ENCODE peak calls at places on chromosomes 2 and 18, in five cellular contexts. One of them, this sample, is unnamed.

GRCh38 chr2:10987861-10988260 is 76.1 kb downstream of the KCNF1 start:
- DNase-seq in suprapubic skin: peak; percentile 45
- DNase-seq in ovary: no peak
- DNase-seq in upper lobe of right lung: no peak
- DNase-seq in mammary epithelial cell: peak; percentile 21
- DNase-seq in this sample: no peak

GRCh38 chr18:50614838-50615237 is 55.0 kb downstream of the MAPK4 start:
- DNase-seq in suprapubic skin: no peak
- DNase-seq in ovary: no peak
- DNase-seq in upper lobe of right lung: peak; percentile 70
- DNase-seq in mammary epithelial cell: peak; percentile 99
- DNase-seq in this sample: no peak

GRCh38 chr18:50240083-50240563 is 26.2 kb downstream of the CFAP53 start:
- DNase-seq in suprapubic skin: no peak
- DNase-seq in ovary: no peak
- DNase-seq in upper lobe of right lung: no peak
- DNase-seq in mammary epithelial cell: peak; percentile 96
- DNase-seq in this sample: no peak

GRCh38 chr2:43898958-43899346 is 60.2 kb downstream of the ABCG8 start:
- DNase-seq in suprapubic skin: no peak
- DNase-seq in ovary: no peak
- DNase-seq in upper lobe of right lung: no peak
- DNase-seq in mammary epithelial cell: no peak
- DNase-seq in this sample: no peak

GRCh38 chr2:160427629-160428424 is 65.8 kb downstream of the RBMS1 start:
- DNase-seq in suprapubic skin: no peak
- DNase-seq in ovary: no peak
- DNase-seq in upper lobe of right lung: no peak
- DNase-seq in mammary epithelial cell: peak; percentile 49
- DNase-seq in this sample: no peak

GRCh38 chr18:9539283-9539682 is 64.0 kb downstream of the RALBP1 start:
- DNase-seq in suprapubic skin: no peak
- DNase-seq in ovary: no peak
- DNase-seq in upper lobe of right lung: no peak
- DNase-seq in mammary epithelial cell: peak; percentile 81
- DNase-seq in this sample: no peak

GRCh38 chr2:85584354-85584856 is at the start of gene VAMP5:
- DNase-seq in suprapubic skin: no peak
- DNase-seq in ovary: peak; percentile 40
- DNase-seq in upper lobe of right lung: no peak
- DNase-seq in mammary epithelial cell: no peak
- DNase-seq in this sample: no peak

GRCh38 chr2:128396500-128396891 is 77.8 kb upstream of the HS6ST1 start:
- DNase-seq in suprapubic skin: no peak
- DNase-seq in ovary: no peak
- DNase-seq in upper lobe of right lung: peak; percentile 34
- DNase-seq in mammary epithelial cell: peak; percentile 32
- DNase-seq in this sample: peak; percentile 74

GRCh38 chr2:18546586-18546985 is 13.9 kb downstream of the RDH14 start:
- DNase-seq in suprapubic skin: no peak
- DNase-seq in ovary: no peak
- DNase-seq in upper lobe of right lung: no peak
- DNase-seq in mammary epithelial cell: no peak
- DNase-seq in this sample: no peak

GRCh38 chr2:207162319-207162718 is 3.4 kb downstream of the KLF7 start:
- DNase-seq in suprapubic skin: no peak
- DNase-seq in ovary: no peak
- DNase-seq in upper lobe of right lung: no peak
- DNase-seq in mammary epithelial cell: no peak
- DNase-seq in this sample: no peak

GRCh38 chr2:72713857-72714256 is 112.0 kb downstream of the EXOC6B start:
- DNase-seq in suprapubic skin: no peak
- DNase-seq in ovary: no peak
- DNase-seq in upper lobe of right lung: no peak
- DNase-seq in mammary epithelial cell: no peak
- DNase-seq in this sample: no peak
- TF ChIP-seq CTCF in suprapubic skin: no peak
- TF ChIP-seq CTCF in ovary: no peak
- TF ChIP-seq CTCF in upper lobe of right lung: no peak
- TF ChIP-seq CTCF in mammary epithelial cell: peak; percentile 4
- TF ChIP-seq CTCF in this sample: peak; percentile 19

DNA sequence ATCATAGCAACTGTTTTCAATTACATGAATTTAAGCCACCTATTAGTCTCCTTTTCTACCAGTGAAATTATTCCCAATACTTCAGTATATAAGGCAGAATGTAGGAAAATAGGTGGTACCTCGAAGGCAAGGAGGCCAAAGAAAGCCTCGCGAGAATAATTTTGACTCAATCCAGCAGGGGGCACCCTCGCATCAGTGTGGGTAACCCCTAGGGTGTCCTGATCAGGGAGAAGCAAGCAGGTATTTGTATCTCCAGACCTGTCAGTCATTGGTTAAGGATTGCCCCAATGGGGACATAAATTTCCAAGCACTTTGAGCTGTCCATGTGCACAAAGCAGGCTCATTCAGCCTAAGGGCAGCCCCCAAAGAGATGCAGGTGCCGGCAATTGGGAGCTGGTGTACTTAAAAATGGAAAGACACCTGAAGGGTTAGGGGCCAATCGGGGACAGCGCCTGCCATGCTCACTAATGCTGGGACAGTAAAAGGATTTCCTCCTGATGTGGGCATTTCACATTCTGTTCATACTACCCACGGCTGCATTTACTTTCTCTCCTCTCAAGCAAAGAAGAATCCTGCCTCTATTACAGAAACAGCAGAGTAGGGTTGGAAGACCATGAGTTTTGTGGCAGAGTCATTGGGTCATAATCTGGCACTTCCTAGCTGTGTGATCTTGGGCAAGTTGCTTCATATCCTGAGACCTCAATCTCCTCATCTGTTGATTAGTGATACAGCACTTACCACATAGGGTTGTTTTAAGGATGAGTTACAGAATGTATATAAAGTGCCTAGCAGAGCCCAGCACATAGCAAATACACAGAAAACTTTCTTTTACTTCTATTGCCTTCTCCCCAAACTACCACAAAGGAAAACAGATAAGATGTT is 136.1 kb downstream of the ICOS start:
- DNase-seq in suprapubic skin: no peak
- DNase-seq in ovary: no peak
- DNase-seq in upper lobe of right lung: peak; percentile 62
- DNase-seq in mammary epithelial cell: peak; percentile 9
- DNase-seq in this sample: no peak
- TF ChIP-seq CTCF in suprapubic skin: no peak
- TF ChIP-seq CTCF in ovary: no peak
- TF ChIP-seq CTCF in upper lobe of right lung: peak; percentile 62
- TF ChIP-seq CTCF in mammary epithelial cell: peak; percentile 34
- TF ChIP-seq CTCF in this sample: peak; percentile 76

DNA sequence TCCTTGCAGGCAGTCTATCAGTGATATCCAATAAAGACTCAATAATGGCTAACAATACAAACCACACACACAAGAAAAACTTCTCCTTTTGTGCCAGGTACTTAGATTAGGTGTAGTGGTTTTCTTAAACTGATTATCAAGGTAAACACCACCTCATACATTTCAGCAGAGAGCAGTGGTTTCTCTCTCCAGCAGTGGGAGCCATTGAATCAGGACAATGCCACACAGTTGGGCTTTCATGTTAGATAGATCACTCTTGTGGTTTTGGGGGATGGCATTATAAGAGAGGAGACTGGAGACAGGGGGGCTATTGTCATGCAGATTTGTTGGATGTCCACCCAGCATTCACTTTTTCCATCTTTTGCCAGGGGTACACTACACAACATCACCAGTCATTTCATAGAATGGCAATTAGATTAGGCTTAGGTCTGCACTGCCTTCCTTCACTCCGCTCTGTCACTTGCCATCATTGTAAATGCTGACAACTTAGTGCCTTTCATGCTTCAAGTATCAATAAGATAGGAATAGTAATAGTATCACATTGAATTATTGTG is 13.6 kb upstream of the IRS1 start:
- DNase-seq in suprapubic skin: no peak
- DNase-seq in ovary: no peak
- DNase-seq in upper lobe of right lung: no peak
- DNase-seq in mammary epithelial cell: no peak
- DNase-seq in this sample: no peak
- TF ChIP-seq CTCF in suprapubic skin: no peak
- TF ChIP-seq CTCF in ovary: no peak
- TF ChIP-seq CTCF in upper lobe of right lung: no peak
- TF ChIP-seq CTCF in mammary epithelial cell: peak; percentile 74
- TF ChIP-seq CTCF in this sample: peak; percentile 78

GRCh38 chr2:231691251-231691772 is 17.0 kb upstream of the PTMA start:
- DNase-seq in suprapubic skin: no peak
- DNase-seq in ovary: no peak
- DNase-seq in upper lobe of right lung: no peak
- DNase-seq in mammary epithelial cell: no peak
- DNase-seq in this sample: no peak

GRCh38 chr2:231696004-231696367 is 12.3 kb upstream of the PTMA start:
- DNase-seq in suprapubic skin: no peak
- DNase-seq in ovary: peak; percentile 55
- DNase-seq in upper lobe of right lung: no peak
- DNase-seq in mammary epithelial cell: no peak
- DNase-seq in this sample: no peak

GRCh38 chr2:231689509-231689893 is 18.8 kb upstream of the PTMA start:
- DNase-seq in suprapubic skin: no peak
- DNase-seq in ovary: no peak
- DNase-seq in upper lobe of right lung: no peak
- DNase-seq in mammary epithelial cell: no peak
- DNase-seq in this sample: no peak

GRCh38 chr2:231693956-231694355 is 14.4 kb upstream of the PTMA start:
- DNase-seq in suprapubic skin: no peak
- DNase-seq in ovary: no peak
- DNase-seq in upper lobe of right lung: no peak
- DNase-seq in mammary epithelial cell: no peak
- DNase-seq in this sample: no peak

GRCh38 chr2:231692847-231693246 is 15.5 kb upstream of the PTMA start:
- DNase-seq in suprapubic skin: no peak
- DNase-seq in ovary: no peak
- DNase-seq in upper lobe of right lung: no peak
- DNase-seq in mammary epithelial cell: no peak
- DNase-seq in this sample: no peak
- TF ChIP-seq CTCF in suprapubic skin: no peak
- TF ChIP-seq CTCF in ovary: no peak
- TF ChIP-seq CTCF in upper lobe of right lung: no peak
- TF ChIP-seq CTCF in mammary epithelial cell: no peak
- TF ChIP-seq CTCF in this sample: no peak

GRCh38 chr2:231925303-231926179 is 655 bp downstream of the NPPC start:
- DNase-seq in suprapubic skin: peak; percentile 87
- DNase-seq in ovary: peak; percentile 82
- DNase-seq in upper lobe of right lung: peak; percentile 90
- DNase-seq in mammary epithelial cell: peak; percentile 66
- DNase-seq in this sample: no peak

GRCh38 chr2:231927566-231927890 is 1.3 kb upstream of the NPPC start:
- DNase-seq in suprapubic skin: peak; percentile 49
- DNase-seq in ovary: no peak
- DNase-seq in upper lobe of right lung: peak; percentile 27
- DNase-seq in mammary epithelial cell: no peak
- DNase-seq in this sample: no peak

GRCh38 chr2:231928481-231928880 is 2.3 kb upstream of the NPPC start:
- DNase-seq in suprapubic skin: peak; percentile 62
- DNase-seq in ovary: no peak
- DNase-seq in upper lobe of right lung: peak; percentile 40
- DNase-seq in mammary epithelial cell: no peak
- DNase-seq in this sample: peak; percentile 54

GRCh38 chr2:231926180-231926741 is at the start of gene NPPC:
- DNase-seq in suprapubic skin: peak; percentile 75
- DNase-seq in ovary: peak; percentile 40
- DNase-seq in upper lobe of right lung: peak; percentile 65
- DNase-seq in mammary epithelial cell: peak; percentile 69
- DNase-seq in this sample: peak; percentile 86

DNA sequence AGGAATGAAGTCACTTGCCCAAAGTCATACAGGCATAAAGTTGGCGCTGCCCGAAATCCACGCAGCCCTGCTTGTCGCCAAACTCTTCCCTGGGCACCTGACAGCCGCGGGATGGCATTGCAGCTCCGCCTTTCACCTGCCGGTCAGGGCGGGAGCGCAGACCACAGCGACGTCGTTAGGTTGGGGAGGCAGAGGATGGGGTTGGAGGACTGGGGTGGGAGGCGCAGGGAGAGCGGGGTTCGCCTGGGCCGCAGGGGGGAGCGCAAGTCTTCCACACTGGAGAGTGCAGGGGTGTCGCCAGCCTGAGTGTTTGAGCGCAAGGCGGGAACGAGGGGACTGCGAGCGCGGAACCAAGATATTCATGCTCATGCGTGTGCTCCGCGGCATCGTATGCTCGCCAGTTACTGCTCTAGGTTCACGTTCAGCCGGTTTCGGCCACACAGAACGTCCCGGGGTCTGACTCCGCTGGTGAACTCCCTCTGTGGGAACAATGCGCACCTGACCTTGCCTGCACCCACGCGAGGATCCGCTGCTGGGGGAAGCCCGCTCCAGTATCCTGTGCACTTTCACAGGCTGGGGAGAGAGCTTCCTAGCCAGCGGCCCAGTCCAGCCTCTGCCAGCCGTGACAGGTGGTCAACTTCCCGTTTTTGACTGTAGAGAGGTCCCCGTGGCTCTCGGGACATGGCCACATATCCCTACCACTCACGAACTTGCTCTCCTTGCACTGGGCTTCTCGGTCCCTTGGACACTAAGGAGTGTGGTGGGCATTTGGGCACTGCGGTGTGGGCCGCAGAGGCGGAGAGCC is 767 bp upstream of the NPPC start:
- DNase-seq in suprapubic skin: peak; percentile 77
- DNase-seq in ovary: no peak
- DNase-seq in upper lobe of right lung: peak; percentile 65
- DNase-seq in mammary epithelial cell: no peak
- DNase-seq in this sample: peak; percentile 80
- TF ChIP-seq CTCF in suprapubic skin: no peak
- TF ChIP-seq CTCF in ovary: no peak
- TF ChIP-seq CTCF in upper lobe of right lung: no peak
- TF ChIP-seq CTCF in mammary epithelial cell: no peak
- TF ChIP-seq CTCF in this sample: no peak

This sample was measured in chondrocyte.